ENCODE peak calls at places on chromosomes 2 and 18, in four cellular contexts. F is activated T-cell treated with anti-CD3 and anti-CD28 coated beads for 1 hour, G is breast epithelium, Q is astrocyte of the spinal cord. E is an unnamed sample.

GRCh38 chr2:113858764-113859163 is 31.1 kb upstream of the ACTR3 start:
- DNase-seq in F (no peak), G (no peak), Q (peak; percentile 86), E (no peak)

GRCh38 chr18:69999671-70000070 is 52.0 kb upstream of the CD226 start:
- DNase-seq in F (no peak), G (no peak), Q (peak; percentile 54), E (no peak)

GRCh38 chr2:74602553-74603281 is 45.4 kb downstream of the M1AP start:
- DNase-seq in F (no peak), G (no peak), Q (peak; percentile 32), E (no peak)

GRCh38 chr2:162086904-162087303 is 12.9 kb upstream of the DPP4 start:
- DNase-seq in F (no peak), G (no peak), Q (no peak), E (no peak)

GRCh38 chr18:63301458-63301857 is 18.1 kb downstream of the BCL2 start:
- DNase-seq in F (no peak), G (peak; percentile 52), Q (no peak), E (no peak)

GRCh38 chr18:6722680-6723079 is 6.8 kb upstream of the ARHGAP28 start:
- DNase-seq in F (no peak), G (no peak), Q (no peak), E (no peak)

GRCh38 chr2:168166902-168167510 is 80.4 kb downstream of the STK39 start:
- DNase-seq in F (no peak), G (no peak), Q (peak; percentile 68), E (no peak)

GRCh38 chr2:65351234-65351947 is 81.0 kb downstream of the SPRED2 start:
- DNase-seq in F (no peak), G (no peak), Q (no peak), E (no peak)

GRCh38 chr2:202813387-202813786 is 58.2 kb downstream of the ICA1L start:
- DNase-seq in F (no peak), G (no peak), Q (no peak), E (no peak)

GRCh38 chr2:17791121-17791902 is 24.9 kb upstream of the MSGN1 start:
- DNase-seq in F (no peak), G (no peak), Q (peak; percentile 61), E (no peak)

GRCh38 chr2:218032336-218033171 is 29.8 kb upstream of the TNS1 start:
- DNase-seq in F (no peak), G (no peak), Q (no peak), E (no peak)

GRCh38 chr18:8657873-8658521 is 47.4 kb upstream of the MTCL1 start:
- DNase-seq in F (no peak), G (no peak), Q (peak; percentile 43), E (no peak)

GRCh38 chr18:49100226-49100968 is 149.6 kb upstream of the SMAD7 start:
- DNase-seq in F (no peak), G (no peak), Q (peak; percentile 70), E (no peak)

GRCh38 chr2:26654061-26654340 is 12.8 kb upstream of the CIB4 start:
- DNase-seq in F (no peak), G (no peak), Q (no peak), E (no peak)

GRCh38 chr2:168194784-168195522 is 52.4 kb downstream of the STK39 start:
- DNase-seq in F (no peak), G (no peak), Q (peak; percentile 16), E (no peak)

GRCh38 chr18:58661423-58661822 is 9.8 kb upstream of the MALT1 start:
- DNase-seq in F (no peak), G (no peak), Q (peak; percentile 17), E (no peak)

GRCh38 chr18:26894426-26894825 is 28.9 kb upstream of the AQP4 start:
- DNase-seq in F (no peak), G (no peak), Q (no peak), E (no peak)

GRCh38 chr2:198040820-198041219 is 236.4 kb downstream of the PLCL1 start:
- DNase-seq in F (no peak), G (no peak), Q (no peak), E (no peak)

GRCh38 chr2:170652637-170653417 is 62.3 kb upstream of the SP5 start:
- DNase-seq in F (no peak), G (no peak), Q (no peak), E (no peak)

GRCh38 chr2:69154031-69154430 is 141.1 kb downstream of the ANTXR1 start:
- DNase-seq in F (no peak), G (no peak), Q (peak; percentile 62), E (no peak)

GRCh38 chr2:135615404-135615803 is 84.1 kb downstream of the R3HDM1 start:
- DNase-seq in F (no peak), G (no peak), Q (no peak), E (no peak)

GRCh38 chr2:3040819-3041218 is 336.8 kb downstream of the EIPR1 start:
- DNase-seq in F (no peak), G (no peak), Q (no peak), E (no peak)

GRCh38 chr18:39799010-39799409 is 2156.0 kb upstream of the PIK3C3 start:
- DNase-seq in F (no peak), G (peak; percentile 24), Q (peak; percentile 16), E (no peak)

GRCh38 chr18:40529478-40529877 is 1425.6 kb upstream of the PIK3C3 start:
- DNase-seq in F (no peak), G (no peak), Q (peak; percentile 25), E (no peak)

GRCh38 chr2:128789221-128789620 is 470.6 kb upstream of the HS6ST1 start:
- DNase-seq in F (no peak), G (no peak), Q (no peak), E (no peak)

GRCh38 chr2:104598636-104599035 is 255.3 kb upstream of the POU3F3 start:
- DNase-seq in F (no peak), G (no peak), Q (no peak), E (no peak)

GRCh38 chr2:29108225-29108624 is 7.0 kb upstream of the CLIP4 start:
- DNase-seq in F (no peak), G (peak; percentile 75), Q (peak; percentile 91), E (no peak)

GRCh38 chr2:148926291-148926961 is 51.4 kb downstream of the KIF5C start:
- DNase-seq in F (peak; percentile 19), G (no peak), Q (peak; percentile 42), E (peak; percentile 35)

GRCh38 chr2:118013221-118013723 is 598 bp downstream of the CCDC93 start:
- DNase-seq in F (no peak), G (no peak), Q (no peak), E (peak; percentile 10)